ENCODE peak calls at places on chromosomes 16 and 17, in four cellular contexts. I is pancreas, Z is Peyer's patch, A is osteocyte. J is an unnamed sample.

GRCh38 chr16:20385844-20386832 is 18.4 kb downstream of the PDILT start:
- DNase-seq in I (peak; percentile 88), Z (peak; percentile 77), A (no peak), J (peak; percentile 32)

GRCh38 chr16:17556276-17557052 is 85.7 kb upstream of the XYLT1 start:
- DNase-seq in I (no peak), Z (no peak), A (no peak), J (no peak)

GRCh38 chr17:65850486-65850885 is 289.0 kb upstream of the AXIN2 start:
- DNase-seq in I (no peak), Z (no peak), A (no peak), J (no peak)

GRCh38 chr17:40304464-40304863 is 4.5 kb upstream of the RARA start:
- DNase-seq in I (no peak), Z (no peak), A (no peak), J (no peak)

GRCh38 chr16:61820398-61820797 is 215.8 kb downstream of the CDH8 start:
- DNase-seq in I (no peak), Z (no peak), A (no peak), J (no peak)

GRCh38 chr17:13477180-13477611 is 124.5 kb downstream of the HS3ST3A1 start:
- DNase-seq in I (no peak), Z (no peak), A (no peak), J (no peak)

GRCh38 chr17:72702136-72702735 is 390.3 kb downstream of the SLC39A11 start:
- DNase-seq in I (no peak), Z (no peak), A (no peak), J (no peak)

GRCh38 chr16:86549893-86550190 is 5.2 kb downstream of the MTHFSD start:
- DNase-seq in I (no peak), Z (no peak), A (no peak), J (no peak)

GRCh38 chr16:55248058-55248457 is 75.9 kb upstream of the IRX6 start:
- DNase-seq in I (no peak), Z (no peak), A (no peak), J (no peak)

GRCh38 chr17:29143894-29144293 is 36.3 kb downstream of the MYO18A start:
- DNase-seq in I (no peak), Z (peak; percentile 68), A (no peak), J (no peak)

GRCh38 chr17:12599185-12599920 is 66.3 kb upstream of the MYOCD start:
- DNase-seq in I (no peak), Z (no peak), A (no peak), J (no peak)

GRCh38 chr17:39229274-39229913 is 3.6 kb upstream of the STAC2 start:
- DNase-seq in I (no peak), Z (no peak), A (no peak), J (no peak)

GRCh38 chr17:38917259-38917658 is 8.2 kb upstream of the LASP1NB start:
- DNase-seq in I (no peak), Z (peak; percentile 24), A (no peak), J (no peak)

GRCh38 chr16:89290887-89291286 is 73.4 kb downstream of the ZNF778 start:
- DNase-seq in I (no peak), Z (no peak), A (no peak), J (no peak)

GRCh38 chr16:49373504-49373903 is at the start of gene C16orf78:
- DNase-seq in I (no peak), Z (no peak), A (no peak), J (no peak)

GRCh38 chr17:3990391-3991127 is 26.3 kb upstream of the ATP2A3 start:
- DNase-seq in I (no peak), Z (peak; percentile 37), A (no peak), J (no peak)

GRCh38 chr16:70481929-70482536 is 27.6 kb downstream of the FCSK start:
- DNase-seq in I (no peak), Z (no peak), A (no peak), J (no peak)

GRCh38 chr16:9079430-9079812 is 12.0 kb upstream of the HAPSTR1 start:
- DNase-seq in I (no peak), Z (no peak), A (no peak), J (no peak)

GRCh38 chr17:55765472-55765871 is 14.6 kb downstream of the PCTP start:
- DNase-seq in I (no peak), Z (no peak), A (no peak), J (no peak)

GRCh38 chr16:50025544-50025931 is 513 bp downstream of the CNEP1R1 start:
- DNase-seq in I (peak; percentile 20), Z (peak; percentile 48), A (no peak), J (peak; percentile 22)

GRCh38 chr16:85679870-85680269 is 8.9 kb downstream of the GINS2 start:
- DNase-seq in I (no peak), Z (no peak), A (no peak), J (no peak)

GRCh38 chr16:12095275-12096161 is 119.0 kb downstream of the SNX29 start:
- DNase-seq in I (peak; percentile 59), Z (peak; percentile 85), A (no peak), J (peak; percentile 50)

GRCh38 chr17:42989146-42989545 is 8.8 kb downstream of the RUNDC1 start:
- DNase-seq in I (no peak), Z (no peak), A (no peak), J (no peak)

GRCh38 chr17:41428591-41429326 is 4.4 kb upstream of the KRT37 start:
- DNase-seq in I (no peak), Z (no peak), A (no peak), J (no peak)

GRCh38 chr16:49647673-49648072 is 208.2 kb downstream of the ZNF423 start:
- DNase-seq in I (no peak), Z (no peak), A (no peak), J (no peak)

GRCh38 chr17:8067806-8068205 is 19.7 kb downstream of the ALOX12B start:
- DNase-seq in I (no peak), Z (no peak), A (no peak), J (no peak)

GRCh38 chr17:37168731-37169353 is 206.9 kb upstream of the C17orf78 start:
- DNase-seq in I (no peak), Z (no peak), A (no peak), J (no peak)

GRCh38 chr16:85963746-85964370 is 64.9 kb downstream of the IRF8 start:
- DNase-seq in I (no peak), Z (peak; percentile 67), A (no peak), J (no peak)

GRCh38 chr16:19884611-19885455 is at the start of gene GPRC5B:
- DNase-seq in I (peak; percentile 54), Z (peak; percentile 49), A (no peak), J (peak; percentile 33)

GRCh38 chr16:23134274-23134673 is 15.0 kb downstream of the USP31 start:
- DNase-seq in I (no peak), Z (peak; percentile 48), A (no peak), J (no peak)

GRCh38 chr16:66668777-66669444 is 27.6 kb downstream of the CMTM4 start:
- DNase-seq in I (no peak), Z (no peak), A (no peak), J (no peak)

GRCh38 chr16:85136213-85136704 is 24.0 kb upstream of the CIBAR2 start:
- DNase-seq in I (no peak), Z (peak; percentile 61), A (no peak), J (no peak)

GRCh38 chr17:46771601-46772012 is 46.9 kb downstream of the WNT3 start:
- DNase-seq in I (no peak), Z (peak; percentile 65), A (no peak), J (no peak)

GRCh38 chr16:12163970-12164369 is 187.4 kb downstream of the SNX29 start:
- DNase-seq in I (no peak), Z (no peak), A (no peak), J (no peak)

GRCh38 chr17:32553168-32553567 is 66.4 kb downstream of the CDK5R1 start:
- DNase-seq in I (no peak), Z (no peak), A (no peak), J (no peak)

GRCh38 chr16:67562526-67562917 is at the start of gene CTCF:
- DNase-seq in I (peak; percentile 84), Z (peak; percentile 92), A (no peak), J (no peak)

DNA sequence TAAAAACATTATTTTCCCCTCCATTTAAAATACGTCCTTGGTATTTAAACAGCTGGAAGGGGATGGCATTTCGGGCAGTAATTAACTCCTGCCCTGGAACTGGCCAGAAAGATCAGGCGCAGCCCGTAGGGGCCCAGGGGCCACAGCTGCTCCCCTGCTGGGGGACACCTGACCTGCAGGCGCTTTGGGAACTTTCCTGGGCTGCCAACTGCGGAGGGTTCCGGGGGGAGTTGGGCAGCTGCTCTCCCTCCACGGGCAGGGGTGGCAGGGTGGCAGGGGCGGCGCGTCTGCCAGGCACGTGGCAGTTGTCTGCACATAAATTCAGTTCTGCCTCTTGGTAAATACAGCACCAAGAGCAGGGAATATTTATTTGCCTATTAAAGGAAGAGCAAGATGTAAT is 30.1 kb upstream of the CHMP6 start:
- DNase-seq in I (no peak), Z (no peak), A (no peak), J (no peak)
- TF ChIP-seq CTCF in I (no peak), Z (no peak), A (no peak), J (no peak)

GRCh38 chr17:79923974-79924638 is 84.9 kb upstream of the CBX4 start:
- DNase-seq in I (peak; percentile 43), Z (peak; percentile 81), A (no peak), J (no peak)
- TF ChIP-seq CTCF in I (peak; percentile 23), Z (peak; percentile 36), A (peak; percentile 52), J (no peak)

GRCh38 chr16:58435779-58436178 is 43.5 kb downstream of the GINS3 start:
- DNase-seq in I (no peak), Z (no peak), A (no peak), J (no peak)
- TF ChIP-seq CTCF in I (no peak), Z (no peak), A (no peak), J (no peak)

GRCh38 chr17:48392836-48393235 is 37.2 kb downstream of the SKAP1 start:
- DNase-seq in I (no peak), Z (no peak), A (no peak), J (no peak)
- TF ChIP-seq CTCF in I (no peak), Z (no peak), A (no peak), J (no peak)

DNA sequence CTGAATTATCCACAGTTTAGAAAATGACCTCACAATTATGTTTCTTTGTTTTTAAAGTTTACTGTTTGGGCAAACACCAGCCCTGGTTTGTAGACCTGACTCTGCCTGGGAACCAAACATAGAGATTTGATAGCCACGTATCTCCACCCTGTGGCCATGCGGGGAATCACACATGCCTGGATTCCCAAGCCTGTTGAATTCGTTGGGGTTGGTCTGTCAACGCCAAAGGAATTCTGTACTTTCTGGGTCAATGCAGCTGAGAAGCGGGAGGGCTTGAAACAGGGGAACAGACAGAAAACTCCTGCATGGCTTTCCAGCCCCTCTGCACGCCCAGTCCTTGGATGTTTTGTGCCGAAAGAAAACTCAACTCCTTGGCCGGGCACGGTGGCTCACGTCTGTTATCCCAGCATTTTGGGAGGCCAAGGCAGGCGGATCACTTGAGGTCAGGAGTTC is 27.0 kb downstream of the CD300A start:
- DNase-seq in I (peak; percentile 81), Z (peak; percentile 86), A (no peak), J (peak; percentile 42)
- TF ChIP-seq CTCF in I (peak; percentile 88), Z (peak; percentile 87), A (peak; percentile 83), J (peak; percentile 62)

J was measured in activated B cell treated with CpG ODN at 0.5 μM for 24 hours.